ENCODE peak calls at places on chromosomes 11 and 22, in four cellular contexts. H is HEK293T, V is HepG2, Y is K562. W is an unnamed sample.

GRCh38 chr22:37492428-37493344 is 6.5 kb upstream of the MFNG start:
- DNase-seq in H (peak; percentile 71), V (no peak), Y (peak; percentile 55), W (peak; percentile 78)

GRCh38 chr11:124988063-124988462 is 34.1 kb downstream of the CCDC15 start:
- DNase-seq in H (no peak), V (no peak), Y (no peak), W (no peak)

GRCh38 chr11:103870821-103871309 is 165.6 kb upstream of the DDI1 start:
- DNase-seq in H (no peak), V (no peak), Y (no peak), W (no peak)

GRCh38 chr11:3014314-3014938 is 22.3 kb upstream of the NAP1L4 start:
- DNase-seq in H (no peak), V (no peak), Y (no peak), W (no peak)

GRCh38 chr11:125454047-125454446 is 42.0 kb downstream of the FEZ1 start:
- DNase-seq in H (no peak), V (no peak), Y (no peak), W (no peak)

GRCh38 chr11:78727816-78728215 is 153.2 kb upstream of the NARS2 start:
- DNase-seq in H (no peak), V (no peak), Y (no peak), W (no peak)

GRCh38 chr11:117523680-117524079 is 196.0 kb downstream of the CEP164 start:
- DNase-seq in H (no peak), V (no peak), Y (no peak), W (no peak)

GRCh38 chr11:124276081-124276480 is 19.9 kb downstream of the OR8G5 start:
- DNase-seq in H (no peak), V (no peak), Y (no peak), W (no peak)

GRCh38 chr11:61065955-61066638 is 36.2 kb upstream of the CD5 start:
- DNase-seq in H (no peak), V (no peak), Y (no peak), W (no peak)

GRCh38 chr22:42277988-42278776 is 7.7 kb upstream of the TCF20 start:
- DNase-seq in H (no peak), V (no peak), Y (no peak), W (no peak)

GRCh38 chr22:42437488-42438292 is 5.5 kb upstream of the NFAM1 start:
- DNase-seq in H (peak; percentile 82), V (peak; percentile 41), Y (peak; percentile 78), W (peak; percentile 89)

GRCh38 chr11:67405196-67405567 is 1.3 kb downstream of the TBC1D10C start:
- DNase-seq in H (no peak), V (no peak), Y (no peak), W (no peak)

GRCh38 chr11:47186937-47187681 is 875 bp upstream of the PACSIN3 start:
- DNase-seq in H (no peak), V (peak; percentile 64), Y (peak; percentile 41), W (peak; percentile 74)

GRCh38 chr11:69463892-69464620 is 17.4 kb upstream of the LINC01488 start:
- DNase-seq in H (no peak), V (no peak), Y (no peak), W (no peak)

GRCh38 chr22:40434101-40434500 is 63.7 kb downstream of the SGSM3 start:
- DNase-seq in H (no peak), V (no peak), Y (no peak), W (no peak)

GRCh38 chr22:40432167-40432566 is 61.8 kb downstream of the SGSM3 start:
- DNase-seq in H (no peak), V (no peak), Y (no peak), W (no peak)

GRCh38 chr22:40434745-40435144 is 64.4 kb downstream of the SGSM3 start:
- DNase-seq in H (no peak), V (no peak), Y (no peak), W (no peak)

GRCh38 chr22:40432625-40433024 is 62.2 kb downstream of the SGSM3 start:
- DNase-seq in H (no peak), V (no peak), Y (no peak), W (no peak)

DNA sequence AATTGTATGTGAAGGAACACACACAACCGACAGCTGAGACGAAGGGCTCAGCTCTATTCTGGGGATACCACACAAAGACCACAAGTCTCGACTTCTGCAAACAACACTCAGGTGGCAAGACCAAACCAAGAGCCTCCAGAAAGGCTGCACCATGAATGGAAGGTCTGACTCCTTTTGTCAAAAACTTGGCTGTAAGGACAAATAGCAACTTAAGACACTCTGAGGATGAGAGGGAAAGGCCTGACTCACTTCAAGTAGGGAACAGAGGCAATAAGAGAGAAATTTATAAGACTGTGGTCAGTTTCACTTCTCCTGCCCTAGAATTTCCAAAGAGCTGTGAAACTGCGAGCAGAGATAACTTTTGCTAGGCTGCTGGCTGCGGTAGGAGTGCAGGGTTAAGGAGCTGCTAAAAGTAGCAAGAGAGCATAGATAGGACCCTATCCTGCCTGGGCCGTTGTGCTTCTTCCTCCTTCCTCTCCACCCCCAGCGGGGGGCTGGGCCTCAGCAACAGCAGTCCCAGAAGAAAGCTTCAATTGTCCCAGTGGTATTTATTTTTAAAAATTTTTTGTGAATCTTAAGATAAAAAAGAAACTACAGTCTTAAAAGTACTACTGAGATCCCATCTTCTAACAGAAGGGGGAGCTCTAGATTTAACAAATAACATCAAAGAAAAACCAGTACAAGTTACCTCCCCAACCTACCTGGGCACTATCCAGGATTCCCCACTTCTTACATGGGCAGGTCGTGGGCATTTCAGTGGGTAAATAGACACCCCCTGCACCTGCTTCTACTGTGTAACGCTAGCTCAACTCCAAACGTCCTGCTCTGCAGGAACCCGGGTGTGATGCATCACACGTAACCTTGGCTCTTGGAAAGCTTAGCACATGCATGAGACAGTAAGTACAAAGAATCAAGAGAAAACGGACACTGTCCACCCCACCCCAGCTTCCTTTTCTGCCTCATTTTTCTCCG is 66.4 kb downstream of the SGSM3 start:
- DNase-seq in H (peak; percentile 58), V (peak; percentile 41), Y (peak; percentile 57), W (no peak)
- TF ChIP-seq ELF4 in H (no peak), V (no peak), Y (no peak), W (no peak)

GRCh38 chr11:28123151-28123571 is 15.0 kb downstream of the METTL15 start:
- DNase-seq in H (no peak), V (peak; percentile 10), Y (no peak), W (no peak)
- TF ChIP-seq ELF4 in H (no peak), V (no peak), Y (no peak), W (no peak)

DNA sequence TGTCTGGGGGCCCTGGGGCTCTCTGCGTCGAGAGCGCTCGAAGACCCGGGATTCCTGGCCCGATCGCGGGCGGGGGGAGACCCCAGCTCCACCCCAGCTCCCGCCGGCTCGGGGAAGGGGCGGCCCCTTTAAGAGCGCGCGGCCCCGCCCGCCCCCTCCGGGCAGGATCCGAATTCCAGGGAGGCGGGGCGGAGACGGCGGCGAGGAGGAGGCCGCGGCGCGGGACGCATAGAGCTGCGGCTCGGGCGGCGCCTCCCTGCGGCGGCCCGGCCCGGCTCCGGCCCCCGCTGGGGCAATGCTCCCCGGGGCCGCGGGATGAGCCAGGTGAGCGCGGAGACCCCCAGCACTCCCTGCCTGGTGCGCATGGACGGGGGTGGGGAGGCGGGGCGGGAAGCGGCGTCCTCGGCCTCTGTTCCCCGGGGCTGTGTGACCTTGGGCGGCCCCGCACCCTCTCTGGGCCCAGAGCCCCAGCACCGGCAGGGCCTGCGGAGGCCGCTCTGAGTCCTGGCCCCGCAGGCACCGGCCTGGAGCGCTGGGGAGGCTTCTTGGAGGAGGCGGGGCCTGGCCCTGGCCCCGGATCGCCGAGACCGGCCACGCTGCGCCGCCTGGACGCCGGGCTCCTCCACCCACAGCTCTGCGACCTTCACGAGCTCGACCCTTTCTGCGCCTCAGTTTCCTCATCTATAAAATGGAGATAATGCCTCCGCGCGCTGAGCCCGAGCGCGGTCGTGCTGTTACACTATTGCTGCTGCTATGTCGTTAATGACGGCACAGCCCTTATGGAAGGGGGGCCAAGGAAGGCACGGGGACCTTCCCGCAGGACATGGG is 594 bp downstream of the GAS2L1 start:
- DNase-seq in H (peak; percentile 91), V (peak; percentile 39), Y (peak; percentile 82), W (peak; percentile 86)
- TF ChIP-seq ELF4 in H (no peak), V (no peak), Y (no peak), W (peak; percentile 71)

GRCh38 chr11:19253817-19254216 is 13.1 kb upstream of the E2F8 start:
- DNase-seq in H (no peak), V (no peak), Y (no peak), W (no peak)

GRCh38 chr11:19251577-19251976 is 10.8 kb upstream of the E2F8 start:
- DNase-seq in H (no peak), V (no peak), Y (no peak), W (no peak)

GRCh38 chr11:19258651-19259230 is 18.0 kb upstream of the E2F8 start:
- DNase-seq in H (no peak), V (no peak), Y (no peak), W (no peak)

GRCh38 chr11:19252394-19253148 is 11.8 kb upstream of the E2F8 start:
- DNase-seq in H (no peak), V (no peak), Y (no peak), W (no peak)

DNA sequence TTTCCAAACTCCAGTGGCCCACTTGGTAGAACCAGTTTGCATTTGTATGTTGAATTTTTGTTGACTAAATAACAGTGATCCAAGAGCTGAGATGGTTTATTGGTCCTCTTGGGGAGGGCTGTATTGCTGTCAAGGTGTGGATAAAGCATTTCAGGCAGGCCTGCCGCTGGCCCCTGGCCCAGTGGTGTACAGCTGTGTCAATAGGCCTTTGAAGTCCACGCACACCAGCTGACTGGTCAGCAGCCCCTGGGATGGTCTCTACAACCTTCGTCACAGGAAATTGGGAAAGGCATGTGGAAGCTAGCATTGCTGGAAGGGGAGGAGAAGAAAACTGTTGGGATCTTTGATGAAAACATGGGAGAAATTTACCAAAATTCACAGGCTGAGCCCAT is 12.4 kb upstream of the E2F8 start:
- DNase-seq in H (no peak), V (no peak), Y (no peak), W (no peak)
- TF ChIP-seq ELF4 in H (no peak), V (no peak), Y (no peak), W (no peak)

GRCh38 chr11:46162700-46163099 is 41.4 kb upstream of the PHF21A start:
- DNase-seq in H (no peak), V (no peak), Y (no peak), W (no peak)
- TF ChIP-seq ELF4 in H (no peak), V (no peak), Y (no peak), W (no peak)